ENCODE peak calls at places on chromosomes 3 and 15, in ten cellular contexts. T, Z, R, O, L, P, Q, J, I and M are unnamed samples.

GRCh38 chr3:32384938-32385337 is 6.7 kb upstream of the CMTM7 start:
- DNase-seq in Z (no peak), R (no peak), J (no peak), Q (no peak), T (no peak), L (no peak), O (no peak), I (peak; percentile 23), P (no peak), M (no peak)

GRCh38 chr15:77160562-77161481 is 89.9 kb upstream of the TSPAN3 start:
- DNase-seq in R (no peak), O (no peak), P (no peak), I (no peak), L (no peak), J (no peak), Q (no peak), Z (peak; percentile 23), T (no peak), M (no peak)

GRCh38 chr15:56180851-56181250 is 62.8 kb downstream of the RFX7 start:
- DNase-seq in L (no peak), R (no peak), I (no peak), Q (no peak), Z (no peak), O (no peak), T (no peak), P (no peak), J (no peak), M (no peak)

GRCh38 chr3:42753757-42754156 is 19.3 kb downstream of the CCDC13 start:
- DNase-seq in R (no peak), I (no peak), T (peak; percentile 12), Q (no peak), J (no peak), P (no peak), Z (no peak), L (no peak), O (no peak), M (no peak)

GRCh38 chr15:34886134-34886533 is 83.4 kb downstream of the AQR start:
- DNase-seq in Q (no peak), J (no peak), I (no peak), Z (peak; percentile 12), O (no peak), R (no peak), T (no peak), L (no peak), P (no peak), M (no peak)

GRCh38 chr3:50245251-50245745 is 9.3 kb downstream of the GNAI2 start:
- DNase-seq in J (no peak), P (no peak), L (no peak), R (no peak), T (no peak), O (no peak), Z (no peak), Q (no peak), I (peak; percentile 14), M (no peak)

GRCh38 chr3:39107874-39108308 is 411 bp downstream of the TTC21A start:
- DNase-seq in R (no peak), I (no peak), L (no peak), J (no peak), Z (peak; percentile 17), Q (no peak), P (no peak), O (no peak), T (peak; percentile 24), M (peak; percentile 33)

GRCh38 chr3:189330066-189330465 is 158.3 kb downstream of the TPRG1 start:
- DNase-seq in R (no peak), Q (no peak), T (no peak), L (no peak), I (no peak), Z (no peak), O (no peak), P (no peak), J (no peak), M (no peak)

GRCh38 chr3:177929310-177929709 is 606.9 kb upstream of the KCNMB2 start:
- DNase-seq in P (no peak), L (no peak), O (peak; percentile 43), T (no peak), J (no peak), Z (peak; percentile 55), I (no peak), R (no peak), Q (no peak), M (peak; percentile 22)

GRCh38 chr3:142318331-142318730 is 92.9 kb upstream of the GK5 start:
- DNase-seq in P (peak; percentile 18), O (no peak), T (no peak), Q (no peak), R (no peak), I (no peak), Z (peak; percentile 50), L (no peak), J (no peak), M (peak; percentile 19)

DNA sequence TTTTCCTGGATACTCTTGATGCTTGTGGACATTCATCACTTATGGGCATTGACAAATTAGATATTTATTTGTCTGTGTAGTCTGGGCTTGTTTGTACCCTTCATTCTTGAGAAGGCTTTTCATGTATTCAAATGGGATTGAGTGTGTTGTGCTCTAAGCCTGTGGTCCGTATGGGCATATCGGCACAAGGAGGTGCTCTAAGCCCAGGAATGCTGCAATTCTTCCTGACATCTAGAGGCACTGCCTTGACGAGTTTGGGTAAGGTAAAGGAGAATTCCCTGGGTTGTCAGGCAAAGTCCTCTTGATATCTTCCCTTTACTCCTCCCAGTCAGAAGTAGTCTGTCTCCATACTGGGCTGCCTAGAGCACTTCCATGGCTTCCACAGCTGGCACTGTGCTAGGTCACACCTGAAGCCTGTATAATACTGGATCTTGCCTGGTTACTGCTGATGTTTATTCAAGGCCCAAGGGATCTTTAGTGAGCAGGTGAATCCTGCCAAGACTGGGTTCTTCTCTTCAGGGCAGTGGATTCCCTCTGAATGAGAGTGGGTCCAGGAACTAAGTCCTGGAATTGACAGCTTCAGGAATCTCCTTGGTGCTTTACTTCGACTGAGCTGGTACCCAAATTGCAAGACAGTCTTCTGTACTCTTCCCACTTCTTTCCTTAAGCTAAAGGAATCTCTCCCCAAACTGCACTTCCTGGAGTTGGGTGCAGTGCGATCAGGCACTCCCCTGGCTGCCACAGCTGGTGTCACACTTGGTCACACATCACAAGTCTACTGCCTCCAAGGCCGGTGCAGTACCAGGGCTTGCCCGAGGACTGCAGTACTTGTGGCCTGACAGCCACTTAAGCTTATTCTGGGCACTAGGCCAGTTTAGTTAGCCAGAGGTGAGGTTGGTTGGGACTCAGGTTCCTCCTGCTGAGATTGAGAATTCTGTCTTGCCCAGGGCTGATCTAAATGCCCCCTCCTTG is 46.0 kb downstream of the GALK2 start:
- DNase-seq in I (no peak), Z (no peak), J (no peak), Q (no peak), T (no peak), O (no peak), L (no peak), P (no peak), R (no peak), M (peak; percentile 23)
- TF ChIP-seq CTCF in I (no peak), Z (no peak), J (peak; percentile 18), Q (no peak), T (no peak), O (no peak), L (no peak), P (no peak), R (peak; percentile 12), M (no peak)

GRCh38 chr3:53044371-53045106 is 1.3 kb downstream of the SFMBT1 start:
- DNase-seq in R (no peak), Z (peak; percentile 36), I (peak; percentile 34), O (no peak), J (peak; percentile 41), P (no peak), L (no peak), Q (no peak), T (no peak), M (peak; percentile 5)
- TF ChIP-seq CTCF in R (peak; percentile 19), Z (no peak), I (no peak), O (no peak), J (no peak), P (no peak), L (no peak), Q (no peak), T (no peak), M (no peak)

DNA sequence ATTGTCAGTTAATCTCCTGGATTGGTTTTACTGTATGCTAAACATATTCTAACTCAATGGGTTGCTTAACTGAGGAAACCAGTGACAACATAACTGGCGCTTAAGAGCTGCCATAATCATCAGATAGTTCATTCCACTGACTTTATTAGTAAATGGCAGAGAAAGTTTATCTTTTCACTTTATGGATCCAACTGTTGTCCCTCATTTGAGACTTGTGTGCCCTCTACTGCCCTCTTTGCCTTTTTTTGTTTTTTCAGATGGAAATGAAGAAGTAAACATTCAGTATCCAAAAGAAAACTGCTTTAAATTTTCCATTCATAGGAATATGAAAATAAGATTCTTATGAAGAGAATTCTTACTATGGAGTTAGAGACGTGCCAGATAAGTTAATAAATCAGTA is 93.5 kb downstream of the NPTN start:
- DNase-seq in Q (no peak), L (no peak), I (no peak), J (no peak), Z (no peak), O (no peak), R (no peak), T (no peak), P (no peak), M (no peak)
- TF ChIP-seq CTCF in Q (no peak), L (no peak), I (no peak), J (peak; percentile 6), Z (no peak), O (no peak), R (peak; percentile 10), T (no peak), P (no peak), M (no peak)

GRCh38 chr3:182686033-182686886 is 107.0 kb upstream of the ATP11B start:
- DNase-seq in I (no peak), Z (no peak), P (no peak), J (no peak), R (no peak), O (no peak), L (no peak), T (no peak), Q (no peak), M (no peak)

GRCh38 chr3:182683335-182684257 is 109.7 kb upstream of the ATP11B start:
- DNase-seq in P (peak; percentile 27), L (peak; percentile 63), J (peak; percentile 72), O (peak; percentile 44), Q (no peak), R (no peak), I (peak; percentile 74), Z (peak; percentile 40), T (peak; percentile 47), M (peak; percentile 52)

DNA sequence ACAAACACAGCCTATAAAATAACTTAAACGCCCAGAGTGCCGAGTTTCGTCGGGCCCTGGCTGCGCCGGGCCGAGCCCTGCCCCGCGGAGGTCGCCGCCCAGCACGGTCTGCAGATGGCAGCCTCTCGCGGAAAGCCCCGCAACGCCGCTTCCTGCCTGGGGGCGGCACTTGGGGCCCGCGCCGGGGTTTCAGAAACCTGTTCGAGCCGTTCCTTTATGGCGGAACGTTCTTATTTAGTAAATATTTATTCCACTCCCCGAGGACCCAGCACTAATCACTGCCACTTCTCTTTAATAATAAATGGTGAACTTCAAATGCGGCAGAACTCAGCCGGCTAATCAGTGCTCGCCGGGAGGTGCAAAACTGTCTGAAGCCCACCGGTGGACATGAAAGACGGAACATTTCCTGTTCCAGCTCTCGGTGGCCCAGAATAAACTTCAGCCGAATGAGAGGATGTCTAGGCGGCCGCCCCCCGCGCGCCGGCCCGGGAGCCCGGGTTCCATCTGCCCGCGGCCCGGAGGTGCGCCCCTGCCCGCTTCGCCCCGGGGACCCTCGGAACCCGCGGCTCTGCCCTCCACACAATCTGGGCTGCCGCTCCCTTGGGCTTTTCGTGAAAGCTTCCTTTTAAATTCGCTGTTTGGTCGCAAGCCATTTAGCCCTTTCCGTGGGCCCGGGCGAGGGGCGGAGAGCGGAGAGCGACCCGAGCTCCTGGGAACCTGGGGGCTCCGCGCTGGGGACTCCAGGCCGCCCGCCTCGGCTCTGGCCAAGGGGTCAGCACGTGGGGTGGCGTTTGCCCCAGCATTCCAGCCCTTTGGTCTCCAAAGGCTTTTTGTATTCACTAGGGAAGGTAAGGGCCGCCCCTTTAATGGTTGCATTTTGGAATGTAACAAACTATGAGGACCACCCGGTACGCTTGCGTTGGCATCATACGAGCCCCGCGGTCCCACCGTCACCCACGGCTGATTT is 110.8 kb upstream of the ATP11B start:
- DNase-seq in P (no peak), T (no peak), J (no peak), O (peak; percentile 12), Q (no peak), R (no peak), L (peak; percentile 75), Z (peak; percentile 16), I (peak; percentile 80), M (no peak)
- TF ChIP-seq CTCF in P (peak; percentile 7), T (no peak), J (peak; percentile 70), O (no peak), Q (no peak), R (peak; percentile 74), L (peak; percentile 40), Z (peak; percentile 17), I (peak; percentile 32), M (peak; percentile 49)